ENCODE peak calls at places on chromosomes 1 and 21, in ten cellular contexts. N is amniotic stem cell; H is sciatic nerve; Y is stomach; B is activated T-cell treated with anti-CD3 and anti-CD28 coated beads, Interleukin-2, amount 50 U/mL, for 72 hours; Q is activated naive CD4-positive, alpha-beta T cell; S is fibroblast of lung; D is stimulated activated CD4-positive, alpha-beta T cell treated with anti-CD3 and anti-CD28 coated beads, Interleukin-12 subunit alpha, Interleukin-12 subunit beta, amount 100 ng/mL, for 4 hours; Z is Caki2; V is non-pigmented ciliary epithelial cell. R is an unnamed sample.

GRCh38 chr1:214475746-214476145 is 75.7 kb downstream of the PTPN14 start:
- DNase-seq in N (no peak), H (no peak), Y (no peak), B (no peak), Q (no peak), S (no peak), D (no peak), Z (peak; percentile 72), V (no peak), R (no peak)

GRCh38 chr1:153122831-153123421 is 9.6 kb upstream of the SPRR2F start:
- DNase-seq in N (no peak), H (no peak), Y (peak; percentile 62), B (no peak), Q (no peak), S (no peak), D (no peak), Z (no peak), V (no peak), R (no peak)

GRCh38 chr1:11804666-11805453 is 904 bp downstream of the MTHFR start:
- DNase-seq in N (no peak), H (no peak), Y (peak; percentile 66), B (peak; percentile 19), Q (no peak), S (peak; percentile 63), D (peak; percentile 30), Z (no peak), V (no peak), R (peak; percentile 16)

GRCh38 chr1:169102567-169102966 is 3.9 kb upstream of the ATP1B1 start:
- DNase-seq in N (peak; percentile 35), H (no peak), Y (no peak), B (no peak), Q (no peak), S (peak; percentile 77), D (no peak), Z (no peak), V (no peak), R (no peak)

GRCh38 chr1:167599839-167600581 is 30.0 kb upstream of the RCSD1 start:
- DNase-seq in N (no peak), H (no peak), Y (no peak), B (peak; percentile 27), Q (no peak), S (peak; percentile 55), D (peak; percentile 6), Z (peak; percentile 28), V (no peak), R (peak; percentile 46)

GRCh38 chr1:244214009-244214967 is 163.2 kb downstream of the ZBTB18 start:
- DNase-seq in N (peak; percentile 92), H (no peak), Y (no peak), B (no peak), Q (no peak), S (peak; percentile 90), D (no peak), Z (peak; percentile 96), V (peak; percentile 98), R (no peak)

GRCh38 chr1:83900530-83900929 is 98.4 kb downstream of the TTLL7 start:
- DNase-seq in N (no peak), H (no peak), Y (no peak), B (no peak), Q (no peak), S (peak; percentile 56), D (no peak), Z (no peak), V (no peak), R (no peak)

GRCh38 chr1:71882241-71883036 is 399.9 kb downstream of the NEGR1 start:
- DNase-seq in N (no peak), H (no peak), Y (no peak), B (no peak), Q (no peak), S (no peak), D (no peak), Z (no peak), V (no peak), R (no peak)

GRCh38 chr1:12124693-12125421 is 41.9 kb upstream of the TNFRSF1B start:
- DNase-seq in N (peak; percentile 52), H (peak; percentile 88), Y (peak; percentile 85), B (peak; percentile 78), Q (peak; percentile 47), S (peak; percentile 79), D (peak; percentile 75), Z (peak; percentile 48), V (peak; percentile 10), R (peak; percentile 63)

GRCh38 chr1:234478152-234478480 is 863 bp downstream of the TARBP1 start:
- DNase-seq in N (no peak), H (peak; percentile 71), Y (peak; percentile 78), B (peak; percentile 81), Q (no peak), S (peak; percentile 28), D (peak; percentile 67), Z (no peak), V (no peak), R (peak; percentile 66)

GRCh38 chr21:25330266-25330665 is 277.0 kb downstream of the MRPL39 start:
- DNase-seq in N (no peak), H (no peak), Y (no peak), B (no peak), Q (no peak), S (peak; percentile 66), D (no peak), Z (no peak), V (no peak), R (no peak)

GRCh38 chr1:183038913-183039312 is 15.7 kb downstream of the LAMC1 start:
- DNase-seq in N (no peak), H (no peak), Y (no peak), B (no peak), Q (no peak), S (no peak), D (no peak), Z (no peak), V (no peak), R (no peak)

GRCh38 chr1:45097944-45098343 is 85.9 kb downstream of the UROD start:
- DNase-seq in N (no peak), H (no peak), Y (no peak), B (no peak), Q (no peak), S (no peak), D (no peak), Z (peak; percentile 25), V (no peak), R (no peak)

R was measured in T-helper 2 cell treated with Interferon-gamma antibody and Interleukin-4, amounts not matched to agents 5 μg/mL and 100 μg/mL, for 36 hours.